ENCODE peak calls at places on chromosomes 12 and 14, in six cellular contexts. F is activated CD4-positive, alpha-beta memory T cell treated with anti-CD3 and anti-CD28 coated beads for 36 hours; Y is AG04450; R is naive B cell; T is activated CD8-positive, alpha-beta memory T cell treated with anti-CD3 and anti-CD28 coated beads, Interleukin-2, amount 50 U/mL, for 4 hours; C is astrocyte of the hippocampus. X is an unnamed sample.

GRCh38 chr14:99608591-99608990 is 4.6 kb upstream of the CCDC85C start:
- DNase-seq in F (no peak), Y (no peak), R (no peak), T (no peak), C (no peak), X (no peak)

GRCh38 chr12:132551271-132552120 is 58.9 kb downstream of the LRCOL1 start:
- DNase-seq in F (no peak), Y (no peak), R (no peak), T (no peak), C (no peak), X (no peak)

GRCh38 chr12:46473634-46474201 is 101.1 kb upstream of the SLC38A2 start:
- DNase-seq in F (no peak), Y (peak; percentile 87), R (no peak), T (no peak), C (peak; percentile 92), X (peak; percentile 79)

GRCh38 chr12:66740257-66740656 is 61.4 kb upstream of the GRIP1 start:
- DNase-seq in F (no peak), Y (no peak), R (no peak), T (no peak), C (peak; percentile 55), X (no peak)

GRCh38 chr12:29148958-29149690 is at the start of gene FAR2:
- DNase-seq in F (peak; percentile 61), Y (no peak), R (no peak), T (peak; percentile 31), C (peak; percentile 59), X (peak; percentile 83)

GRCh38 chr14:104107101-104107581 is 21.6 kb downstream of the ASPG start:
- DNase-seq in F (no peak), Y (no peak), R (no peak), T (peak; percentile 7), C (no peak), X (no peak)

GRCh38 chr12:55716582-55717396 is 943 bp downstream of the BLOC1S1 start:
- DNase-seq in F (peak; percentile 19), Y (no peak), R (no peak), T (no peak), C (no peak), X (no peak)

GRCh38 chr14:56810850-56811595 is 744 bp upstream of the OTX2 start:
- DNase-seq in F (no peak), Y (no peak), R (no peak), T (no peak), C (no peak), X (no peak)

GRCh38 chr12:77940011-77940423 is 109.3 kb downstream of the NAV3 start:
- DNase-seq in F (no peak), Y (peak; percentile 51), R (no peak), T (no peak), C (peak; percentile 71), X (no peak)

GRCh38 chr12:64610660-64611429 is 550 bp downstream of the RASSF3 start:
- DNase-seq in F (peak; percentile 80), Y (no peak), R (peak; percentile 76), T (peak; percentile 70), C (peak; percentile 73), X (peak; percentile 92)

GRCh38 chr12:51098611-51099010 is 15.2 kb upstream of the CSRNP2 start:
- DNase-seq in F (no peak), Y (no peak), R (no peak), T (no peak), C (no peak), X (no peak)

GRCh38 chr14:43795600-43796228 is 711.4 kb downstream of the FSCB start:
- DNase-seq in F (no peak), Y (no peak), R (no peak), T (no peak), C (peak; percentile 15), X (no peak)

GRCh38 chr12:123041811-123042655 is 61.6 kb downstream of the ARL6IP4 start:
- DNase-seq in F (no peak), Y (peak; percentile 90), R (no peak), T (no peak), C (peak; percentile 20), X (no peak)

GRCh38 chr12:57377103-57377840 is 53.6 kb downstream of the R3HDM2 start:
- DNase-seq in F (no peak), Y (no peak), R (no peak), T (no peak), C (no peak), X (no peak)

GRCh38 chr12:113081785-113082296 is 25.3 kb downstream of the DTX1 start:
- DNase-seq in F (no peak), Y (no peak), R (no peak), T (no peak), C (no peak), X (no peak)

GRCh38 chr12:42327227-42327590 is 1.2 kb downstream of the PPHLN1 start:
- DNase-seq in F (no peak), Y (no peak), R (no peak), T (no peak), C (no peak), X (no peak)

GRCh38 chr12:62808166-62808879 is 126.6 kb downstream of the PPM1H start:
- DNase-seq in F (peak; percentile 29), Y (no peak), R (no peak), T (no peak), C (no peak), X (no peak)

GRCh38 chr12:58419905-58420304 is 478.5 kb downstream of the ATP23 start:
- DNase-seq in F (no peak), Y (no peak), R (no peak), T (no peak), C (peak; percentile 13), X (no peak)

GRCh38 chr12:26396402-26396801 is 201.0 kb downstream of the SSPN start:
- DNase-seq in F (no peak), Y (no peak), R (no peak), T (no peak), C (no peak), X (no peak)

GRCh38 chr12:94761559-94761958 is 111.2 kb upstream of the TMCC3 start:
- DNase-seq in F (peak; percentile 25), Y (peak; percentile 36), R (no peak), T (no peak), C (peak; percentile 90), X (no peak)

GRCh38 chr12:6323340-6323994 is 13.0 kb downstream of the PLEKHG6 start:
- DNase-seq in F (peak; percentile 58), Y (peak; percentile 79), R (no peak), T (peak; percentile 44), C (peak; percentile 92), X (no peak)

GRCh38 chr14:37641117-37641516 is 45.7 kb downstream of the TTC6 start:
- DNase-seq in F (no peak), Y (no peak), R (no peak), T (no peak), C (no peak), X (no peak)

GRCh38 chr14:65219353-65219752 is 117.0 kb upstream of the MAX start:
- DNase-seq in F (no peak), Y (no peak), R (no peak), T (no peak), C (no peak), X (no peak)

GRCh38 chr14:21525995-21526671 is at the start of gene SALL2:
- DNase-seq in F (peak; percentile 86), Y (peak; percentile 27), R (peak; percentile 13), T (peak; percentile 70), C (peak; percentile 87), X (peak; percentile 79)

GRCh38 chr14:105340821-105341408 is 26.4 kb downstream of the PACS2 start:
- DNase-seq in F (no peak), Y (no peak), R (no peak), T (no peak), C (peak; percentile 71), X (no peak)

GRCh38 chr12:42810006-42810405 is 220.5 kb upstream of the PRICKLE1 start:
- DNase-seq in F (no peak), Y (no peak), R (no peak), T (no peak), C (peak; percentile 86), X (no peak)

GRCh38 chr14:61281186-61281676 is at the start of gene TMEM30B:
- DNase-seq in F (peak; percentile 39), Y (no peak), R (no peak), T (peak; percentile 52), C (no peak), X (peak; percentile 92)

GRCh38 chr12:24378548-24379011 is 429.1 kb upstream of the SOX5 start:
- DNase-seq in F (no peak), Y (peak; percentile 86), R (peak; percentile 23), T (no peak), C (no peak), X (no peak)

GRCh38 chr12:11633968-11634367 is 15.5 kb upstream of the ETV6 start:
- DNase-seq in F (no peak), Y (no peak), R (no peak), T (no peak), C (peak; percentile 86), X (no peak)

GRCh38 chr12:113186666-113187325 is 1.3 kb downstream of the RITA1 start:
- DNase-seq in F (no peak), Y (no peak), R (no peak), T (no peak), C (no peak), X (no peak)

GRCh38 chr14:99679996-99680395 is 4.1 kb upstream of the CYP46A1 start:
- DNase-seq in F (no peak), Y (no peak), R (no peak), T (no peak), C (no peak), X (no peak)

GRCh38 chr12:48016373-48017020 is 12.2 kb upstream of the COL2A1 start:
- DNase-seq in F (no peak), Y (no peak), R (no peak), T (no peak), C (no peak), X (peak; percentile 14)

GRCh38 chr12:52763036-52763659 is 14.0 kb downstream of the KRT76 start:
- DNase-seq in F (no peak), Y (no peak), R (no peak), T (no peak), C (no peak), X (no peak)

GRCh38 chr12:79380402-79380801 is 310.4 kb downstream of the PAWR start:
- DNase-seq in F (no peak), Y (no peak), R (no peak), T (no peak), C (no peak), X (no peak)

GRCh38 chr12:118404876-118405521 is 28.6 kb downstream of the SUDS3 start:
- DNase-seq in F (peak; percentile 63), Y (peak; percentile 27), R (peak; percentile 12), T (peak; percentile 58), C (peak; percentile 75), X (peak; percentile 82)

GRCh38 chr12:46774011-46774633 is 51.7 kb downstream of the SLC38A4 start:
- DNase-seq in F (no peak), Y (no peak), R (no peak), T (no peak), C (no peak), X (no peak)

GRCh38 chr12:25855716-25856115 is 102.8 kb upstream of the RASSF8 start:
- DNase-seq in F (no peak), Y (no peak), R (no peak), T (no peak), C (no peak), X (no peak)